ENCODE peak calls at places on chromosome 15, in eight cellular contexts. H is stomach, U is transverse colon, X is A549, M is HepG2, L is sigmoid colon, N is tibial nerve, Q is ovary. E is an unnamed sample.

GRCh38 chr15:78979456-78980320 is 34.8 kb upstream of the CTSH start:
- DNase-seq in N (peak), X (peak), L (peak), Q (peak), M (peak), U (peak), H (peak), E (peak)

GRCh38 chr15:58227706-58228543 is 89.7 kb downstream of the AQP9 start:
- DNase-seq in Q (peak), X (peak), N (peak), L (peak), U (peak), H (peak), M (peak), E (peak)

GRCh38 chr15:57553526-57553925 is 38.2 kb upstream of the MYZAP start:
- DNase-seq in U (no peak), L (no peak), Q (no peak), H (no peak), N (no peak), M (no peak), X (no peak), E (no peak)

GRCh38 chr15:25690673-25691543 is 172.2 kb downstream of the ATP10A start:
- DNase-seq in U (no peak), X (no peak), L (peak), M (no peak), H (no peak), N (no peak), Q (no peak), E (no peak)

GRCh38 chr15:70763120-70763949 is at the start of gene UACA:
- DNase-seq in Q (peak), M (peak), H (peak), N (peak), U (peak), X (peak), L (peak), E (peak)

GRCh38 chr15:96693990-96694517 is 363.6 kb downstream of the NR2F2 start:
- DNase-seq in H (no peak), U (no peak), M (no peak), L (no peak), Q (no peak), N (no peak), X (no peak), E (no peak)

GRCh38 chr15:82231233-82231632 is 31.3 kb downstream of the EFL1 start:
- DNase-seq in Q (no peak), X (no peak), N (no peak), U (no peak), L (no peak), M (no peak), H (no peak), E (no peak)

GRCh38 chr15:25501828-25502446 is 63.1 kb upstream of the UBE3A start:
- DNase-seq in U (no peak), H (no peak), N (no peak), X (no peak), M (peak), Q (no peak), L (no peak), E (no peak)

GRCh38 chr15:94125131-94125530 is 106.2 kb upstream of the MCTP2 start:
- DNase-seq in U (no peak), X (no peak), N (no peak), L (no peak), M (no peak), Q (no peak), H (no peak), E (no peak)

GRCh38 chr15:60469893-60470641 is 8.9 kb downstream of the ICE2 start:
- DNase-seq in N (no peak), X (peak), L (no peak), H (no peak), M (peak), U (no peak), Q (no peak), E (no peak)

GRCh38 chr15:42123546-42123945 is 29.2 kb upstream of the PLA2G4D start:
- DNase-seq in H (no peak), U (no peak), M (no peak), N (no peak), X (no peak), L (no peak), Q (no peak), E (no peak)

GRCh38 chr15:60126661-60127060 is 122.5 kb downstream of the FOXB1 start:
- DNase-seq in M (no peak), N (no peak), X (no peak), U (no peak), H (no peak), Q (no peak), L (no peak), E (no peak)

GRCh38 chr15:63014578-63014977 is 28.0 kb upstream of the TPM1 start:
- DNase-seq in M (no peak), U (no peak), L (no peak), N (no peak), Q (no peak), H (no peak), X (no peak), E (no peak)

GRCh38 chr15:58307313-58307961 is 124.4 kb upstream of the LIPC start:
- DNase-seq in H (no peak), U (no peak), N (no peak), X (no peak), Q (no peak), M (no peak), L (no peak), E (no peak)

GRCh38 chr15:43225201-43225949 is 4.6 kb upstream of the EPB42 start:
- DNase-seq in U (peak), M (peak), H (no peak), L (no peak), X (peak), Q (no peak), N (peak), E (peak)

GRCh38 chr15:58469432-58470353 is 37.9 kb downstream of the LIPC start:
- DNase-seq in M (peak), N (no peak), L (no peak), H (peak), U (peak), X (peak), Q (no peak), E (no peak)

GRCh38 chr15:42427429-42428223 is 63.3 kb downstream of the ZNF106 start:
- DNase-seq in Q (no peak), U (no peak), H (no peak), L (no peak), M (no peak), N (no peak), X (no peak), E (no peak)

GRCh38 chr15:52783929-52784798 is 6.0 kb downstream of the ONECUT1 start:
- DNase-seq in N (no peak), L (no peak), X (peak), U (no peak), H (no peak), Q (no peak), M (no peak), E (no peak)

GRCh38 chr15:48307586-48307985 is 23.6 kb upstream of the DUT start:
- DNase-seq in N (no peak), X (no peak), Q (no peak), M (no peak), H (no peak), U (no peak), L (no peak), E (no peak)

GRCh38 chr15:70435369-70435768 is 328.0 kb downstream of the UACA start:
- DNase-seq in U (peak), Q (no peak), N (no peak), X (no peak), H (no peak), L (no peak), M (no peak), E (no peak)

GRCh38 chr15:40087095-40087805 is 21.4 kb downstream of the BMF start:
- DNase-seq in L (peak), U (no peak), N (no peak), Q (no peak), H (no peak), X (no peak), M (no peak), E (no peak)

GRCh38 chr15:63833246-63833696 is 477 bp downstream of the HERC1 start:
- DNase-seq in X (peak), Q (peak), U (peak), H (peak), N (no peak), M (no peak), L (peak), E (no peak)

GRCh38 chr15:93730724-93731123 is 500.6 kb upstream of the MCTP2 start:
- DNase-seq in L (no peak), U (no peak), Q (no peak), N (no peak), M (no peak), X (no peak), H (no peak), E (no peak)

GRCh38 chr15:70801111-70801510 is 37.8 kb upstream of the UACA start:
- DNase-seq in Q (no peak), X (no peak), H (no peak), M (no peak), N (no peak), U (no peak), L (no peak), E (no peak)

GRCh38 chr15:57363661-57364060 is 12.6 kb upstream of the CGNL1 start:
- DNase-seq in Q (no peak), U (no peak), M (no peak), L (no peak), H (no peak), N (no peak), X (no peak), E (no peak)

GRCh38 chr15:69591905-69592508 is 139.4 kb downstream of the RPLP1 start:
- DNase-seq in L (no peak), X (peak), H (no peak), U (no peak), N (no peak), Q (no peak), M (peak), E (no peak)

GRCh38 chr15:25717861-25718504 is 145.1 kb downstream of the ATP10A start:
- DNase-seq in N (no peak), M (no peak), U (no peak), H (no peak), Q (no peak), L (peak), X (no peak), E (no peak)

GRCh38 chr15:34812369-34812768 is 17.0 kb upstream of the ACTC1 start:
- DNase-seq in U (no peak), N (no peak), X (no peak), H (no peak), M (no peak), Q (no peak), L (no peak), E (no peak)

GRCh38 chr15:93247466-93248121 is 158.6 kb upstream of the RGMA start:
- DNase-seq in U (no peak), Q (no peak), L (no peak), N (no peak), M (no peak), X (no peak), H (no peak), E (no peak)

GRCh38 chr15:57224664-57225063 is 151.6 kb upstream of the CGNL1 start:
- DNase-seq in Q (no peak), M (no peak), H (no peak), U (no peak), L (no peak), X (no peak), N (no peak), E (no peak)

GRCh38 chr15:62277816-62278394 is 112.8 kb upstream of the C2CD4B start:
- DNase-seq in X (no peak), N (no peak), Q (no peak), L (no peak), U (no peak), H (no peak), M (no peak), E (no peak)

GRCh38 chr15:31360843-31361763 is 34.5 kb downstream of the KLF13 start:
- DNase-seq in L (no peak), U (peak), Q (no peak), M (no peak), N (no peak), X (no peak), H (peak), E (no peak)

GRCh38 chr15:62603757-62604156 is 438.7 kb upstream of the C2CD4B start:
- DNase-seq in M (no peak), H (no peak), Q (no peak), N (no peak), U (peak), L (no peak), X (no peak), E (no peak)

GRCh38 chr15:44662478-44663409 is 718 bp downstream of the SPG11 start:
- DNase-seq in N (peak), U (peak), Q (peak), X (peak), L (peak), H (peak), M (peak), E (peak)

GRCh38 chr15:34606545-34606944 is 23.1 kb upstream of the GOLGA8B start:
- DNase-seq in Q (no peak), N (no peak), U (no peak), L (no peak), X (no peak), H (no peak), M (no peak), E (no peak)

GRCh38 chr15:88574646-88575045 is 28.2 kb upstream of the DET1 start:
- DNase-seq in H (no peak), U (no peak), L (no peak), N (no peak), Q (no peak), X (no peak), M (no peak), E (no peak)

GRCh38 chr15:80785811-80786354 is 6.7 kb downstream of the CEMIP start:
- DNase-seq in N (no peak), Q (no peak), M (no peak), X (no peak), H (no peak), L (no peak), U (no peak), E (no peak)

GRCh38 chr15:80788536-80788935 is 9.4 kb downstream of the CEMIP start:
- DNase-seq in H (no peak), L (no peak), N (no peak), U (no peak), X (no peak), M (no peak), Q (no peak), E (no peak)

GRCh38 chr15:80785335-80785734 is 6.2 kb downstream of the CEMIP start:
- DNase-seq in N (no peak), L (no peak), X (no peak), M (no peak), U (no peak), H (no peak), Q (no peak), E (no peak)

GRCh38 chr15:80789296-80789695 is 10.1 kb downstream of the CEMIP start:
- DNase-seq in Q (no peak), X (no peak), N (no peak), U (no peak), H (no peak), L (no peak), M (no peak), E (no peak)

GRCh38 chr15:80787238-80787805 is 8.2 kb downstream of the CEMIP start:
- DNase-seq in X (no peak), U (no peak), Q (no peak), H (no peak), N (no peak), L (no peak), M (no peak), E (no peak)
- TF ChIP-seq EP300 in X (no peak), U (no peak), Q (no peak), H (no peak), N (no peak), L (no peak), M (no peak), E (no peak)

GRCh38 chr15:66662522-66662921 is 39.5 kb upstream of the SMAD6 start:
- DNase-seq in H (no peak), L (no peak), U (no peak), Q (no peak), X (no peak), N (no peak), M (no peak), E (no peak)
- TF ChIP-seq EP300 in H (no peak), L (no peak), U (no peak), Q (no peak), X (no peak), N (no peak), M (no peak), E (no peak)

GRCh38 chr15:20357139-20358065 is 184.2 kb downstream of the GOLGA6L6 start:
- DNase-seq in L (peak), Q (no peak), N (no peak), H (peak), M (no peak), X (no peak), U (no peak), E (no peak)
- TF ChIP-seq EP300 in L (no peak), Q (no peak), N (no peak), H (no peak), M (no peak), X (no peak), U (no peak), E (no peak)

DNA sequence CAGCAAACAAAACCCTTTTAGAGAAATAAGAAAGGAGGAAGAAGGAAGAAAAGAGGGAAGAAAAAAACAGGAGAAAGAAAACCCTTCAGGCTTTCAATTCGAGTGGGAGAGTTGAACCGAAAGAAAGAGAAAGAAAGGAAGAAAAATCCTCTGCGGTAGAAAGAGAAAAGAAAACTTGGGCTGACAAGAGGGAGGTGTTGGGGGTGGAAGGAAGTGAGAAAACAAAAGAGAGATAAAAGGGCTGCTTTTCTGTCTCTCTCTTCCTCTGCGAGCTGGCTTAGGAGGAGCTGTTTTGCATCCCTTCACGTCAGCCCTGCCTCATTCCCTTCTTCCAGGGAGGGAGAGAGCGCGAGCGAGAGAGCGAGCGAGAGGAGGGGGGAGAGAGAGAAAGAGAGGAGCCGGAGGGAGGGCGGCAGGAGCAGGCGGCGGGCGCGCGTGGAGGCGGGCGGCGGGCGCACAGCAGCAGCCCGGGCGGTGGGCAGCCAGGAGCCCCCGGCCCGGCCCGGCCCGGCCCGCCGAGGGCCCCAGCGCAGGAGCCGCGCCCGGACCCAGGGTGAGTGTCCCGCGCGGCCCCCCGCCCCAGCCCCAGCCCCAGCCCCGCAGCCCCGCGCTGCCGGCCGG is at the start of gene ZNF710:
- DNase-seq in M (no peak), X (peak), L (peak), U (peak), H (no peak), N (peak), Q (peak), E (no peak)
- TF ChIP-seq EP300 in M (no peak), X (no peak), L (no peak), U (no peak), H (no peak), N (peak), Q (no peak), E (peak)

GRCh38 chr15:91135201-91136130 is 35.4 kb downstream of the SV2B start:
- DNase-seq in X (no peak), H (no peak), L (no peak), M (no peak), Q (no peak), N (no peak), U (no peak), E (peak)
- TF ChIP-seq EP300 in X (no peak), H (no peak), L (no peak), M (no peak), Q (no peak), N (no peak), U (no peak), E (peak)

GRCh38 chr15:68435966-68436365 is 4.0 kb upstream of the ITGA11 start:
- DNase-seq in N (no peak), X (no peak), Q (no peak), H (no peak), M (no peak), U (no peak), L (no peak), E (no peak)
- TF ChIP-seq EP300 in N (no peak), X (no peak), Q (no peak), H (no peak), M (no peak), U (no peak), L (no peak), E (no peak)

GRCh38 chr15:91555307-91555706 is 298.2 kb upstream of the SLCO3A1 start:
- DNase-seq in N (no peak), H (no peak), U (no peak), L (no peak), X (no peak), Q (no peak), M (no peak), E (no peak)

GRCh38 chr15:91553455-91553854 is 300.1 kb upstream of the SLCO3A1 start:
- DNase-seq in Q (no peak), M (no peak), X (no peak), L (no peak), N (no peak), H (no peak), U (no peak), E (no peak)

GRCh38 chr15:91561371-91562100 is 292.0 kb upstream of the SLCO3A1 start:
- DNase-seq in X (no peak), Q (no peak), U (no peak), M (no peak), L (peak), H (no peak), N (peak), E (no peak)

GRCh38 chr15:91562698-91563097 is 290.8 kb upstream of the SLCO3A1 start:
- DNase-seq in M (no peak), U (no peak), Q (no peak), N (no peak), L (no peak), X (no peak), H (no peak), E (no peak)

DNA sequence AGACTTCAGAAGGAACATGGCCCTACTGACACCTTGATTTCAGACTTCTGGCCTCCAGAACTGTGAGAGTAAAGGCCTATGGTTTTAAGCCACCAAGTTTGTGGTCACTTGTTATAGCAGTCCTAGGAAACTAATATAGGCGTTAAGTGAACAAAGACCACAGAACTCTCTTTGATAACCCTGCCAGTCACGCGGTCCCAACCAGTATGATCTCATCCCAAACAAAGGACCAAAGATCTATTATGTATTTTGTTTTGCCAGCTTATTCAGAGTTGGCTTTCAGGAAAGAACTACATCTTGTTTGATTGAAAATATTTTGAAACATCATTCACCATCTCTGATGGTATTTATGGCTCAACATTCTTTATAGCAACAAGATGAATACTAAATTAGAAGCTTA is 294.4 kb upstream of the SLCO3A1 start:
- DNase-seq in H (no peak), X (no peak), N (no peak), U (no peak), Q (no peak), M (peak), L (no peak), E (no peak)
- TF ChIP-seq EP300 in H (no peak), X (no peak), N (no peak), U (no peak), Q (no peak), M (no peak), L (no peak), E (no peak)

DNA sequence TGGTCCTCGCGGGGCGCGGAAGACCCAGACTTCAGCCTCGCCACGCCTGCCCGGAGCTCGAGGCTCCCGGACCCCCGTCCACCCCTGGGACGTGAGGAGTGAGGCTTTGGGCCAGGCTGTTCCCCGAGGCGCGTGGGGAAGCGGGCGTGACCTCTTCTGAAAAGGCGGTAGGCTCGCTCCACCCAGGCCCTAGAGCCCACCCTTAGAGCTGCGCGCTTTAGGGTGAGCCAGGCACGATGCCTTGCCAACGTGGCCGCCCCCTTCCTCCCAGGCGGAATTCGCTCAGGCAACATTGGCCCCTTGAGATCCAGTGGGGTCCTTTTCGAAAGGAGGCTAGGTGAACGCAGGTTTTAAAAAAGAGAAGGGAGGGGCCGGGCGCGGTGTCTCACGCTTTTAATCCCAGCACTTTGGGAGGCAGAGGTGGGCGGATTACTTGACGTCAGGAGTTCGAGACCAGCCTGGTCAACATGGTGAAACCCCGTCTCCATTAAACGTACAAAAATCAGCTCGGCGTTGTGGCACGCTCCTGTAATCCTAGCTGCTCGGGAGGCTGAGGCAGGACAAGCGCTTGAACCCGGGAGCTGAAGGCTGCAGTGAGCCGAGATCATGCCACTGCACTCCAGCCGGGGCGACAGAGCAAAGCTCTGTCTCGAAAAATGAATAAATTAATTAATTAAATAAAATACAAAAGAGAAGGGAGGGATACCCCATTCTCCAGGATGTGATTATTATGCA is 896 bp upstream of the RPP25 start:
- DNase-seq in U (peak), H (no peak), M (no peak), N (no peak), Q (no peak), X (peak), L (peak), E (no peak)
- TF ChIP-seq EP300 in U (no peak), H (no peak), M (no peak), N (peak), Q (no peak), X (no peak), L (no peak), E (no peak)